ENCODE peak calls at places on chromosomes 4 and X, in seven cellular contexts. One of them, this sample, is unnamed.

GRCh38 chr4:39706334-39706733 is 8.4 kb downstream of the UBE2K start:
- DNase-seq in lower leg skin: no peak
- DNase-seq in NAMALWA: no peak
- DNase-seq in brain microvascular endothelial cell: peak
- DNase-seq in neural progenitor cell: no peak
- DNase-seq in D341Med: no peak
- DNase-seq in activated effector memory CD4-positive, alpha-beta T cell treated with Interleukin-2 at 50 U/mL for 16 hours: no peak
- DNase-seq in this sample: peak

GRCh38 chrX:133610056-133610455 is 194.8 kb upstream of the GPC4 start:
- DNase-seq in D341Med: no peak
- DNase-seq in brain microvascular endothelial cell: no peak
- DNase-seq in neural progenitor cell: no peak
- DNase-seq in NAMALWA: no peak
- DNase-seq in lower leg skin: no peak
- DNase-seq in activated effector memory CD4-positive, alpha-beta T cell treated with Interleukin-2 at 50 U/mL for 16 hours: no peak
- DNase-seq in this sample: no peak

GRCh38 chrX:152600853-152601635 is 36.7 kb upstream of the GABRQ start:
- DNase-seq in D341Med: no peak
- DNase-seq in lower leg skin: no peak
- DNase-seq in NAMALWA: no peak
- DNase-seq in neural progenitor cell: peak
- DNase-seq in activated effector memory CD4-positive, alpha-beta T cell treated with Interleukin-2 at 50 U/mL for 16 hours: no peak
- DNase-seq in brain microvascular endothelial cell: peak
- DNase-seq in this sample: no peak

GRCh38 chr4:168882650-168883233 is 127.3 kb downstream of the CBR4 start:
- DNase-seq in brain microvascular endothelial cell: peak
- DNase-seq in neural progenitor cell: no peak
- DNase-seq in lower leg skin: no peak
- DNase-seq in NAMALWA: no peak
- DNase-seq in activated effector memory CD4-positive, alpha-beta T cell treated with Interleukin-2 at 50 U/mL for 16 hours: no peak
- DNase-seq in D341Med: no peak
- DNase-seq in this sample: no peak

GRCh38 chr4:37922323-37922722 is 31.4 kb downstream of the TBC1D1 start:
- DNase-seq in neural progenitor cell: no peak
- DNase-seq in lower leg skin: no peak
- DNase-seq in D341Med: no peak
- DNase-seq in NAMALWA: no peak
- DNase-seq in activated effector memory CD4-positive, alpha-beta T cell treated with Interleukin-2 at 50 U/mL for 16 hours: no peak
- DNase-seq in brain microvascular endothelial cell: peak
- DNase-seq in this sample: no peak

GRCh38 chr4:44927361-44928061 is 201.2 kb upstream of the GNPDA2 start:
- DNase-seq in brain microvascular endothelial cell: no peak
- DNase-seq in lower leg skin: no peak
- DNase-seq in D341Med: peak
- DNase-seq in neural progenitor cell: peak
- DNase-seq in activated effector memory CD4-positive, alpha-beta T cell treated with Interleukin-2 at 50 U/mL for 16 hours: no peak
- DNase-seq in NAMALWA: peak
- DNase-seq in this sample: no peak

GRCh38 chr4:7705062-7705461 is 234.6 kb downstream of the AFAP1 start:
- DNase-seq in lower leg skin: no peak
- DNase-seq in D341Med: no peak
- DNase-seq in NAMALWA: peak
- DNase-seq in neural progenitor cell: peak
- DNase-seq in activated effector memory CD4-positive, alpha-beta T cell treated with Interleukin-2 at 50 U/mL for 16 hours: no peak
- DNase-seq in brain microvascular endothelial cell: no peak
- DNase-seq in this sample: no peak

GRCh38 chr4:88104902-88105610 is 53.4 kb downstream of the ABCG2 start:
- DNase-seq in brain microvascular endothelial cell: peak
- DNase-seq in lower leg skin: no peak
- DNase-seq in neural progenitor cell: no peak
- DNase-seq in activated effector memory CD4-positive, alpha-beta T cell treated with Interleukin-2 at 50 U/mL for 16 hours: no peak
- DNase-seq in D341Med: no peak
- DNase-seq in NAMALWA: no peak
- DNase-seq in this sample: peak

GRCh38 chrX:155632424-155633100 is 19.8 kb upstream of the TMLHE start:
- DNase-seq in activated effector memory CD4-positive, alpha-beta T cell treated with Interleukin-2 at 50 U/mL for 16 hours: no peak
- DNase-seq in neural progenitor cell: no peak
- DNase-seq in brain microvascular endothelial cell: no peak
- DNase-seq in lower leg skin: no peak
- DNase-seq in NAMALWA: peak
- DNase-seq in D341Med: no peak
- DNase-seq in this sample: no peak

GRCh38 chrX:54843050-54843449 is 35.5 kb downstream of the MAGED2 start:
- DNase-seq in activated effector memory CD4-positive, alpha-beta T cell treated with Interleukin-2 at 50 U/mL for 16 hours: no peak
- DNase-seq in neural progenitor cell: no peak
- DNase-seq in D341Med: no peak
- DNase-seq in brain microvascular endothelial cell: no peak
- DNase-seq in lower leg skin: no peak
- DNase-seq in NAMALWA: no peak
- DNase-seq in this sample: no peak

GRCh38 chr4:80071643-80072606 is 1.1 kb downstream of the ANTXR2 start:
- DNase-seq in D341Med: peak
- DNase-seq in activated effector memory CD4-positive, alpha-beta T cell treated with Interleukin-2 at 50 U/mL for 16 hours: peak
- DNase-seq in lower leg skin: peak
- DNase-seq in neural progenitor cell: peak
- DNase-seq in brain microvascular endothelial cell: peak
- DNase-seq in NAMALWA: peak
- DNase-seq in this sample: no peak

GRCh38 chrX:116667346-116667745 is 204.6 kb upstream of the CT83 start:
- DNase-seq in activated effector memory CD4-positive, alpha-beta T cell treated with Interleukin-2 at 50 U/mL for 16 hours: no peak
- DNase-seq in D341Med: no peak
- DNase-seq in brain microvascular endothelial cell: no peak
- DNase-seq in NAMALWA: no peak
- DNase-seq in neural progenitor cell: peak
- DNase-seq in lower leg skin: no peak
- DNase-seq in this sample: no peak

GRCh38 chrX:144327515-144327914 is 443.6 kb downstream of the UBE2NL start:
- DNase-seq in brain microvascular endothelial cell: no peak
- DNase-seq in NAMALWA: no peak
- DNase-seq in neural progenitor cell: no peak
- DNase-seq in activated effector memory CD4-positive, alpha-beta T cell treated with Interleukin-2 at 50 U/mL for 16 hours: no peak
- DNase-seq in lower leg skin: no peak
- DNase-seq in D341Med: no peak
- DNase-seq in this sample: no peak

GRCh38 chr4:102684605-102685052 is 76.1 kb downstream of the MANBA start:
- DNase-seq in D341Med: no peak
- DNase-seq in NAMALWA: no peak
- DNase-seq in lower leg skin: no peak
- DNase-seq in neural progenitor cell: no peak
- DNase-seq in brain microvascular endothelial cell: peak
- DNase-seq in activated effector memory CD4-positive, alpha-beta T cell treated with Interleukin-2 at 50 U/mL for 16 hours: no peak
- DNase-seq in this sample: peak

GRCh38 chrX:97397371-97397770 is 513.7 kb downstream of the RPA4 start:
- DNase-seq in brain microvascular endothelial cell: peak
- DNase-seq in neural progenitor cell: no peak
- DNase-seq in D341Med: no peak
- DNase-seq in activated effector memory CD4-positive, alpha-beta T cell treated with Interleukin-2 at 50 U/mL for 16 hours: no peak
- DNase-seq in NAMALWA: no peak
- DNase-seq in lower leg skin: no peak
- DNase-seq in this sample: no peak

GRCh38 chrX:69028761-69029120 is 136.5 kb downstream of the PJA1 start:
- DNase-seq in activated effector memory CD4-positive, alpha-beta T cell treated with Interleukin-2 at 50 U/mL for 16 hours: no peak
- DNase-seq in neural progenitor cell: no peak
- DNase-seq in D341Med: no peak
- DNase-seq in lower leg skin: no peak
- DNase-seq in brain microvascular endothelial cell: no peak
- DNase-seq in NAMALWA: no peak
- DNase-seq in this sample: no peak

GRCh38 chr4:26360864-26361263 is 40.0 kb downstream of the RBPJ start:
- DNase-seq in activated effector memory CD4-positive, alpha-beta T cell treated with Interleukin-2 at 50 U/mL for 16 hours: no peak
- DNase-seq in lower leg skin: no peak
- DNase-seq in NAMALWA: no peak
- DNase-seq in D341Med: no peak
- DNase-seq in brain microvascular endothelial cell: no peak
- DNase-seq in neural progenitor cell: peak
- DNase-seq in this sample: no peak

GRCh38 chr4:27624749-27625148 is 764.1 kb downstream of the STIM2 start:
- DNase-seq in NAMALWA: no peak
- DNase-seq in lower leg skin: no peak
- DNase-seq in activated effector memory CD4-positive, alpha-beta T cell treated with Interleukin-2 at 50 U/mL for 16 hours: no peak
- DNase-seq in neural progenitor cell: no peak
- DNase-seq in D341Med: no peak
- DNase-seq in brain microvascular endothelial cell: no peak
- DNase-seq in this sample: no peak

GRCh38 chr4:118033148-118034060 is 882 bp upstream of the NDST3 start:
- DNase-seq in D341Med: peak
- DNase-seq in lower leg skin: no peak
- DNase-seq in brain microvascular endothelial cell: no peak
- DNase-seq in NAMALWA: no peak
- DNase-seq in neural progenitor cell: peak
- DNase-seq in activated effector memory CD4-positive, alpha-beta T cell treated with Interleukin-2 at 50 U/mL for 16 hours: no peak
- DNase-seq in this sample: no peak

GRCh38 chr4:29948858-29949257 is 771.3 kb upstream of the PCDH7 start:
- DNase-seq in D341Med: no peak
- DNase-seq in brain microvascular endothelial cell: no peak
- DNase-seq in neural progenitor cell: no peak
- DNase-seq in lower leg skin: no peak
- DNase-seq in activated effector memory CD4-positive, alpha-beta T cell treated with Interleukin-2 at 50 U/mL for 16 hours: no peak
- DNase-seq in NAMALWA: no peak
- DNase-seq in this sample: no peak

GRCh38 chrX:77597090-77597489 is 149.9 kb downstream of the FGF16 start:
- DNase-seq in D341Med: no peak
- DNase-seq in brain microvascular endothelial cell: no peak
- DNase-seq in lower leg skin: no peak
- DNase-seq in activated effector memory CD4-positive, alpha-beta T cell treated with Interleukin-2 at 50 U/mL for 16 hours: no peak
- DNase-seq in NAMALWA: peak
- DNase-seq in neural progenitor cell: no peak
- DNase-seq in this sample: no peak

GRCh38 chrX:23511783-23512182 is 155.5 kb upstream of the PRDX4 start:
- DNase-seq in D341Med: no peak
- DNase-seq in lower leg skin: no peak
- DNase-seq in activated effector memory CD4-positive, alpha-beta T cell treated with Interleukin-2 at 50 U/mL for 16 hours: no peak
- DNase-seq in neural progenitor cell: no peak
- DNase-seq in brain microvascular endothelial cell: no peak
- DNase-seq in NAMALWA: no peak
- DNase-seq in this sample: no peak

GRCh38 chr4:74549936-74550335 is 105.0 kb downstream of the AREG start:
- DNase-seq in brain microvascular endothelial cell: no peak
- DNase-seq in D341Med: no peak
- DNase-seq in lower leg skin: no peak
- DNase-seq in neural progenitor cell: no peak
- DNase-seq in NAMALWA: no peak
- DNase-seq in activated effector memory CD4-positive, alpha-beta T cell treated with Interleukin-2 at 50 U/mL for 16 hours: no peak
- DNase-seq in this sample: no peak

GRCh38 chrX:72126539-72127140 is 5.1 kb downstream of the RTL5 start:
- DNase-seq in brain microvascular endothelial cell: peak
- DNase-seq in neural progenitor cell: peak
- DNase-seq in activated effector memory CD4-positive, alpha-beta T cell treated with Interleukin-2 at 50 U/mL for 16 hours: peak
- DNase-seq in D341Med: peak
- DNase-seq in NAMALWA: peak
- DNase-seq in lower leg skin: peak
- DNase-seq in this sample: peak

GRCh38 chrX:44898411-44899221 is 25.6 kb downstream of the KDM6A start:
- DNase-seq in D341Med: no peak
- DNase-seq in activated effector memory CD4-positive, alpha-beta T cell treated with Interleukin-2 at 50 U/mL for 16 hours: no peak
- DNase-seq in NAMALWA: peak
- DNase-seq in brain microvascular endothelial cell: no peak
- DNase-seq in neural progenitor cell: no peak
- DNase-seq in lower leg skin: no peak
- DNase-seq in this sample: no peak

GRCh38 chrX:155896512-155896911 is 15.4 kb downstream of the VAMP7 start:
- DNase-seq in brain microvascular endothelial cell: no peak
- DNase-seq in lower leg skin: no peak
- DNase-seq in NAMALWA: no peak
- DNase-seq in D341Med: no peak
- DNase-seq in activated effector memory CD4-positive, alpha-beta T cell treated with Interleukin-2 at 50 U/mL for 16 hours: no peak
- DNase-seq in neural progenitor cell: no peak
- DNase-seq in this sample: no peak

GRCh38 chr4:7156273-7157139 is 35.8 kb upstream of the SORCS2 start:
- DNase-seq in neural progenitor cell: peak
- DNase-seq in NAMALWA: no peak
- DNase-seq in brain microvascular endothelial cell: peak
- DNase-seq in D341Med: peak
- DNase-seq in activated effector memory CD4-positive, alpha-beta T cell treated with Interleukin-2 at 50 U/mL for 16 hours: no peak
- DNase-seq in lower leg skin: no peak
- DNase-seq in this sample: no peak

GRCh38 chr4:72531768-72532290 is 37.2 kb downstream of the ADAMTS3 start:
- DNase-seq in NAMALWA: no peak
- DNase-seq in neural progenitor cell: no peak
- DNase-seq in brain microvascular endothelial cell: no peak
- DNase-seq in lower leg skin: no peak
- DNase-seq in D341Med: no peak
- DNase-seq in activated effector memory CD4-positive, alpha-beta T cell treated with Interleukin-2 at 50 U/mL for 16 hours: no peak
- DNase-seq in this sample: no peak

GRCh38 chrX:7647826-7648225 is 195.1 kb upstream of the VCX start:
- DNase-seq in activated effector memory CD4-positive, alpha-beta T cell treated with Interleukin-2 at 50 U/mL for 16 hours: no peak
- DNase-seq in neural progenitor cell: peak
- DNase-seq in brain microvascular endothelial cell: no peak
- DNase-seq in lower leg skin: no peak
- DNase-seq in NAMALWA: no peak
- DNase-seq in D341Med: no peak
- DNase-seq in this sample: no peak

GRCh38 chr4:101356928-101357327 is 9.6 kb upstream of the PPP3CA start:
- DNase-seq in neural progenitor cell: no peak
- DNase-seq in NAMALWA: no peak
- DNase-seq in activated effector memory CD4-positive, alpha-beta T cell treated with Interleukin-2 at 50 U/mL for 16 hours: no peak
- DNase-seq in brain microvascular endothelial cell: peak
- DNase-seq in lower leg skin: no peak
- DNase-seq in D341Med: no peak
- DNase-seq in this sample: peak

GRCh38 chrX:42748067-42748850 is 29.7 kb downstream of the PPP1R2C start:
- DNase-seq in neural progenitor cell: no peak
- DNase-seq in NAMALWA: no peak
- DNase-seq in lower leg skin: no peak
- DNase-seq in activated effector memory CD4-positive, alpha-beta T cell treated with Interleukin-2 at 50 U/mL for 16 hours: no peak
- DNase-seq in brain microvascular endothelial cell: peak
- DNase-seq in D341Med: no peak
- DNase-seq in this sample: no peak